ENCODE peak calls at places on chromosomes 3 and 15, in ten cellular contexts. S is OCI-LY7, L is WERI-Rb-1, I is GM12865, T is fibroblast of lung, G is fibroblast of pulmonary artery, F is upper lobe of right lung, H is BJ, J is tibial nerve, X is brain microvascular endothelial cell. B is an unnamed sample.

GRCh38 chr3:46916278-46916677 is 38.8 kb downstream of the PTH1R start:
- DNase-seq in S (no peak), L (no peak), I (no peak), T (no peak), G (no peak), F (no peak), H (no peak), J (no peak), X (no peak), B (no peak)

GRCh38 chr3:150286390-150287147 is 121.5 kb upstream of the TSC22D2 start:
- DNase-seq in S (peak; percentile 59), L (peak; percentile 9), I (peak; percentile 66), T (peak; percentile 64), G (peak; percentile 74), F (no peak), H (no peak), J (no peak), X (no peak), B (peak; percentile 74)

GRCh38 chr3:88059380-88060160 is 515 bp downstream of the ZNF654 start:
- DNase-seq in S (no peak), L (no peak), I (no peak), T (no peak), G (no peak), F (no peak), H (no peak), J (no peak), X (no peak), B (peak; percentile 27)

GRCh38 chr15:37891754-37892368 is 42.6 kb upstream of the TMCO5A start:
- DNase-seq in S (peak; percentile 43), L (peak; percentile 16), I (peak; percentile 26), T (peak; percentile 61), G (peak; percentile 74), F (no peak), H (no peak), J (no peak), X (peak; percentile 35), B (peak; percentile 52)

GRCh38 chr15:95864467-95864886 is 466.0 kb upstream of the NR2F2 start:
- DNase-seq in S (no peak), L (no peak), I (peak; percentile 75), T (peak; percentile 47), G (no peak), F (no peak), H (no peak), J (no peak), X (no peak), B (no peak)

GRCh38 chr15:85557385-85557784 is 177.0 kb downstream of the AKAP13 start:
- DNase-seq in S (no peak), L (no peak), I (no peak), T (no peak), G (no peak), F (no peak), H (no peak), J (no peak), X (no peak), B (no peak)

GRCh38 chr3:61908344-61908743 is 347.0 kb downstream of the PTPRG start:
- DNase-seq in S (no peak), L (no peak), I (no peak), T (peak; percentile 75), G (peak; percentile 21), F (no peak), H (peak; percentile 24), J (no peak), X (no peak), B (no peak)

GRCh38 chr3:195455789-195456188 is 13.0 kb upstream of the ACAP2 start:
- DNase-seq in S (no peak), L (no peak), I (no peak), T (no peak), G (no peak), F (no peak), H (no peak), J (no peak), X (no peak), B (no peak)

GRCh38 chr3:136835817-136836510 is 17.0 kb downstream of the SLC35G2 start:
- DNase-seq in S (no peak), L (no peak), I (no peak), T (peak; percentile 24), G (no peak), F (no peak), H (no peak), J (no peak), X (no peak), B (no peak)

GRCh38 chr3:48143977-48144376 is 44.2 kb downstream of the CDC25A start:
- DNase-seq in S (no peak), L (no peak), I (no peak), T (no peak), G (no peak), F (no peak), H (no peak), J (no peak), X (no peak), B (no peak)

GRCh38 chr3:129116482-129116946 is 5.1 kb downstream of the RAB43 start:
- DNase-seq in S (peak; percentile 32), L (no peak), I (no peak), T (no peak), G (no peak), F (no peak), H (no peak), J (no peak), X (no peak), B (no peak)

GRCh38 chr3:45426161-45426560 is 37.8 kb downstream of the LARS2 start:
- DNase-seq in S (no peak), L (no peak), I (no peak), T (no peak), G (no peak), F (peak; percentile 70), H (no peak), J (no peak), X (no peak), B (peak; percentile 21)

GRCh38 chr3:74591946-74592345 is 22.5 kb downstream of the CNTN3 start:
- DNase-seq in S (no peak), L (no peak), I (no peak), T (peak; percentile 5), G (no peak), F (no peak), H (no peak), J (no peak), X (no peak), B (no peak)

GRCh38 chr3:65751123-65751700 is 287.5 kb downstream of the MAGI1 start:
- DNase-seq in S (peak; percentile 17), L (peak; percentile 66), I (peak; percentile 24), T (peak; percentile 48), G (peak; percentile 50), F (no peak), H (no peak), J (peak; percentile 14), X (peak; percentile 53), B (peak; percentile 35)

GRCh38 chr3:151351216-151351615 is 21.9 kb upstream of the P2RY13 start:
- DNase-seq in S (no peak), L (no peak), I (peak; percentile 30), T (no peak), G (no peak), F (no peak), H (no peak), J (no peak), X (no peak), B (no peak)

GRCh38 chr15:81608309-81608829 is 234.4 kb upstream of the TMC3 start:
- DNase-seq in S (no peak), L (no peak), I (no peak), T (no peak), G (no peak), F (no peak), H (no peak), J (no peak), X (no peak), B (no peak)
- TF ChIP-seq CTCF in S (no peak), L (no peak), I (no peak), T (no peak), G (no peak), F (no peak), H (no peak), J (no peak), X (no peak), B (no peak)

GRCh38 chr15:74955017-74955416 is 1.6 kb downstream of the RPP25 start:
- DNase-seq in S (no peak), L (no peak), I (no peak), T (no peak), G (no peak), F (no peak), H (no peak), J (no peak), X (no peak), B (no peak)
- H3K4me3 ChIP-seq in S (peak overlapping the region; percentile 65), L (no peak overlapping the region), I (no peak overlapping the region), T (no peak overlapping the region), G (peak overlapping the region; percentile 89), F (peak overlapping the region; percentile 81), H (no peak overlapping the region), J (no peak overlapping the region), X (peak overlapping the region; percentile 3), B (no peak overlapping the region)

DNA sequence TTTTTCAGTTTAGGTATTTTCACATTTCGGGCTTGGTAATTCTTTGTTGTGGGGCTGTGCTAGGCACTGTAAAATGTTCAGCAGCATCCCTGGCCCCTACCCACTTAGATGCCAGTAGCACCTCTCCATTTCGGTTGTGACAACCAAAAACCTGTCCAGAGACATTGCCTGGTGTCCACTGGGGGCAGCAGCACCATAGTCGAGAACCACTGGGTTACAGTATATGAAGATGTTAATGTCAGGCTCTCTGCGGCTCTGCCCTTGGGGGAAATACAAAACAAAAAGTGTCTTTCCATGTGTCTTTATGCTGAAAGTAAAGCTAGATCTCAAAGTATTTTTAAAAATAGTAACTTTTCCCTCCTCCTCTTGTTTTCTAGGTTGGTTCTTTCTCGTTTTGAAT is 177.2 kb downstream of the ITPR1 start:
- DNase-seq in S (peak; percentile 10), L (peak; percentile 27), I (peak; percentile 10), T (no peak), G (peak; percentile 17), F (no peak), H (no peak), J (no peak), X (peak; percentile 39), B (no peak)
- TF ChIP-seq CTCF in S (peak; percentile 52), L (peak; percentile 44), I (peak; percentile 9), T (peak; percentile 13), G (peak; percentile 41), F (no peak), H (peak; percentile 41), J (no peak), X (peak; percentile 79), B (peak; percentile 33)

GRCh38 chr15:64101018-64101417 is 5.2 kb downstream of the SNX1 start:
- DNase-seq in S (no peak), L (no peak), I (no peak), T (no peak), G (no peak), F (no peak), H (no peak), J (no peak), X (no peak), B (no peak)

GRCh38 chr15:64107337-64107736 is 11.6 kb downstream of the SNX1 start:
- DNase-seq in S (no peak), L (no peak), I (no peak), T (no peak), G (no peak), F (no peak), H (no peak), J (no peak), X (no peak), B (no peak)

GRCh38 chr15:64099379-64099778 is 3.6 kb downstream of the SNX1 start:
- DNase-seq in S (no peak), L (no peak), I (no peak), T (no peak), G (no peak), F (no peak), H (no peak), J (no peak), X (no peak), B (no peak)

GRCh38 chr15:64105113-64105704 is 9.4 kb downstream of the SNX1 start:
- DNase-seq in S (no peak), L (no peak), I (no peak), T (peak; percentile 81), G (peak; percentile 90), F (no peak), H (no peak), J (no peak), X (no peak), B (no peak)

GRCh38 chr15:64102497-64102896 is 6.7 kb downstream of the SNX1 start:
- DNase-seq in S (no peak), L (no peak), I (no peak), T (no peak), G (no peak), F (no peak), H (no peak), J (no peak), X (no peak), B (no peak)
- H3K4me3 ChIP-seq in S (no peak overlapping the region), L (no peak overlapping the region), I (no peak overlapping the region), T (no peak overlapping the region), G (no peak overlapping the region), F (no peak overlapping the region), H (no peak overlapping the region), J (no peak overlapping the region), X (no peak overlapping the region), B (no peak overlapping the region)